ENCODE peak calls at places on chromosomes 16 and 17, in four cellular contexts. V, S, K and U are unnamed samples.

GRCh38 chr16:81451753-81452680 is 7.4 kb downstream of the CMIP start:
- DNase-seq in K (peak; percentile 72), S (peak; percentile 77), V (no peak), U (no peak)

GRCh38 chr17:48515925-48516900 is 14.6 kb downstream of the HOXB1 start:
- DNase-seq in V (no peak), S (no peak), K (no peak), U (no peak)

GRCh38 chr16:81585785-81586184 is 141.2 kb downstream of the CMIP start:
- DNase-seq in K (peak; percentile 42), S (no peak), V (no peak), U (no peak)

GRCh38 chr17:53909802-53910201 is 87.1 kb downstream of the KIF2B start:
- DNase-seq in K (no peak), S (no peak), V (no peak), U (no peak)

GRCh38 chr17:64057701-64058263 is 37.3 kb upstream of the ICAM2 start:
- DNase-seq in K (no peak), V (no peak), S (no peak), U (no peak)

GRCh38 chr16:19936431-19936830 is 51.8 kb upstream of the GPRC5B start:
- DNase-seq in V (no peak), K (no peak), S (peak; percentile 94), U (no peak)

GRCh38 chr17:60135951-60136666 is 13.7 kb upstream of the CA4 start:
- DNase-seq in K (no peak), V (no peak), S (no peak), U (no peak)

GRCh38 chr16:1237990-1238389 is 2.5 kb upstream of the TPSAB1 start:
- DNase-seq in V (peak; percentile 4), K (no peak), S (no peak), U (no peak)

GRCh38 chr17:81681672-81682071 is 1.9 kb downstream of the ARL16 start:
- DNase-seq in K (no peak), S (no peak), V (no peak), U (no peak)

GRCh38 chr16:72241930-72242329 is 70.0 kb upstream of the PMFBP1 start:
- DNase-seq in S (peak; percentile 33), V (no peak), K (peak; percentile 16), U (no peak)

GRCh38 chr17:79855331-79856124 is 16.3 kb upstream of the CBX4 start:
- DNase-seq in S (no peak), V (no peak), K (no peak), U (no peak)

GRCh38 chr17:50423553-50424159 is 2.4 kb upstream of the ACSF2 start:
- DNase-seq in S (no peak), K (peak; percentile 68), V (no peak), U (no peak)

GRCh38 chr17:80395402-80396151 is 19.4 kb upstream of the ENDOV start:
- DNase-seq in K (no peak), S (peak; percentile 53), V (no peak), U (no peak)

GRCh38 chr17:82830249-82830661 is 9.6 kb downstream of the ZNF750 start:
- DNase-seq in V (no peak), K (no peak), S (no peak), U (no peak)

GRCh38 chr17:859461-860195 is 77.5 kb downstream of the MRM3 start:
- DNase-seq in S (no peak), K (no peak), V (no peak), U (no peak)

GRCh38 chr17:27504188-27504995 is 48.1 kb downstream of the KSR1 start:
- DNase-seq in V (no peak), S (no peak), K (no peak), U (no peak)

GRCh38 chr17:32223703-32224102 is 41.9 kb upstream of the RHBDL3 start:
- DNase-seq in K (no peak), S (no peak), V (no peak), U (no peak)

GRCh38 chr16:1212616-1213194 is 12.4 kb downstream of the TPSG1 start:
- DNase-seq in K (no peak), V (no peak), S (no peak), U (no peak)

GRCh38 chr16:86858501-86858900 is 280.2 kb downstream of the FOXL1 start:
- DNase-seq in S (no peak), K (no peak), V (no peak), U (no peak)

GRCh38 chr16:28210979-28211505 is 723 bp downstream of the XPO6 start:
- DNase-seq in V (no peak), S (peak; percentile 61), K (peak; percentile 74), U (peak; percentile 42)

GRCh38 chr17:6936370-6937028 is 59.4 kb upstream of the ALOX12 start:
- DNase-seq in K (no peak), S (no peak), V (no peak), U (no peak)

GRCh38 chr17:57035971-57036481 is 49.0 kb upstream of the AKAP1 start:
- DNase-seq in V (no peak), S (no peak), K (no peak), U (no peak)

GRCh38 chr17:32496348-32497078 is 9.7 kb downstream of the CDK5R1 start:
- DNase-seq in V (no peak), S (no peak), K (no peak), U (no peak)

GRCh38 chr17:61340431-61340830 is 59.2 kb upstream of the TBX2 start:
- DNase-seq in K (no peak), S (no peak), V (no peak), U (no peak)

GRCh38 chr16:81492307-81492706 is 47.7 kb downstream of the CMIP start:
- DNase-seq in K (no peak), V (no peak), S (no peak), U (no peak)

GRCh38 chr17:64155751-64156544 is 26.0 kb upstream of the ERN1 start:
- DNase-seq in K (no peak), V (no peak), S (no peak), U (no peak)

GRCh38 chr17:41762841-41763240 is 23.7 kb downstream of the JUP start:
- DNase-seq in V (no peak), K (no peak), S (no peak), U (no peak)

GRCh38 chr17:39547713-39548478 is 59.8 kb downstream of the NEUROD2 start:
- DNase-seq in V (peak; percentile 31), K (peak; percentile 75), S (peak; percentile 63), U (peak; percentile 63)

GRCh38 chr16:66486773-66487579 is 59.9 kb downstream of the BEAN1 start:
- DNase-seq in V (no peak), S (peak; percentile 62), K (no peak), U (no peak)

GRCh38 chr17:60557805-60558204 is 31.8 kb upstream of the APPBP2 start:
- DNase-seq in V (no peak), S (no peak), K (no peak), U (no peak)

GRCh38 chr17:28727727-28728363 is 743 bp upstream of the NEK8 start:
- DNase-seq in S (peak; percentile 60), K (peak; percentile 68), V (peak; percentile 91), U (no peak)

GRCh38 chr17:15311996-15312395 is 29.4 kb downstream of the TEKT3 start:
- DNase-seq in S (no peak), V (no peak), K (no peak), U (no peak)
- TF ChIP-seq SPI1 in S (no peak), V (no peak), K (no peak), U (no peak)

DNA sequence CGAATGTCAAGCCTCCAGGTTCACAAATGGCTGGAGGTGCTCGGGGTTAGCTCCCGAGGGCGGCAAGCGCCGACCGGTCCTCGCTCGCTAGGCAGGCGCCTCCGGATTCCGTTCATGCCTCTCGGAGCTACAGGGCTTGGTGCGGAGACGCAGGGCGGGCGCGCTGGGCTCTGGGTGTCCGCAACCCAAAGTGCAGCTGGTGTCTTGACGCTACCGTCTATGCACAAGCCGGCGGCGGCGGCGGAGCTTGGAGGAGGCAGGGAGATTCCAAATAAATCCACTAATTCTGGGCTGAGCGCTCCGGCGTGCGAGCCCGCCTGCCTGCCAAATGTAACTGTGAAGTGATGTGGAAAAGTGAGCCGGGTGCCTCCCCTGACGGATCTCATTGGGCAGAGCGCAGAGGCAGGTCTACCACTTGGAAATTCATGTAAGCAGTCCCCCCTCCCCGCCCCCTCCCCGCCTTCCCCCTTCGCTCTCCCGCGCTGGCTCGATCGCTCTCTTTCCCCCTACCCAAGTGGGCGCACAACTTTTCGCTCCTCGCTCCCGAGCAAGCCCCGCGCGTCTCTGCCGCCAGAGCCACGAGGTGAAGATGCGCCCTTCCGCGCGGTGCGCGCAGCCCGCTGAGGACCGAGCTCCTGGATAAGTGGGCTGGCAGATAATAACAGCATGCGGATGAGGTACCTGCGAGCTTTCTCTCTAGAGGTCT is at the start of gene CDH8:
- DNase-seq in K (no peak), V (no peak), S (no peak), U (no peak)
- TF ChIP-seq SPI1 in K (no peak), V (no peak), S (no peak), U (no peak)

DNA sequence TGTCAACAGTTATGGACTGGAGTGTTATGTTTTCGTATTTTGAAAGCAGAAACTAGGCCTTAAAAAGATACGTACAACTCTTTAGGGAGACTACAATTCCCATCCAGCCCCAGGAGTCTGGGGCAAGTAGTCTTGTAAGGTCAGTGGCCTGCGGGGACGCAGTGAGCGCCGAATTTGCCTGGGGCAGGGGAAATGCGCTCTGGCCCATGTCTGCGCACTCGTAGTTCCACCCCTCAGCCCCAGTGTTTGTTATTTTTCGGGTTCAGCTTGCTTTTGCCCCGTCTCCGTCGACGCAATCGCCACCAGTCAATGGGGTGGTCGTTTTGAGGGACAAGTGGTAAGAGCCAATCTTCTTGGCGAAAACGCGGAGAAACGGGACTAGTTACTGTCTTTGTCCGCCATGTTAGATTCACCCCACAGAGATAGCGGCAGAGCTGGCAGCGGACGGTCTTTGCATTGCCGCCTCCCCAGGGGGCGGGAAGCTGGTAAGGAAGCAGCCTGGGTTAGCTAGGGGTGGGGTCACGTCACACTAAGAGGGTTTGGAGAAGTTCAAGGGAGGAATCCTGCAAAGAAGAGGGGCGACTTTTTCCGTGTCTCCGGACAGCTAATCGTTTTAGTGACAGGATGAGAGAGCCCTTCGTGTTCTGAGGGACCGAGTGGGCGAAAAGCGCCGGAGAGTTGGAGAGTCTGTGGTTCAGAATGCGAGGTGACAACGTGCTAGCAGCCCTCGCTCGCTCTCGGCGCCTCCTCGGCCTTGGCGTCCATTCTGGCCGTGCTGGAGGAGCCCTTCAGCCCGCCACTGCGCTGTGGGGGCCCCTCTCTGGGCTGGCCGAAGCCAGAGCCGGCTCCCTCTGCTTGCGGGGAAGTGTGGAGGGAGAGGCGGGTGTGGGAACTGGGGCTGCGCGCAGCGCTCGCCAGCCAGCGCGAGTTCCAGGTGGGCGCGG is 1.1 kb upstream of the BRCA1 start:
- DNase-seq in V (no peak), K (peak; percentile 27), S (peak; percentile 82), U (no peak)
- TF ChIP-seq SPI1 in V (no peak), K (no peak), S (no peak), U (no peak)

GRCh38 chr17:76386966-76387765 is 2.8 kb downstream of the SPHK1 start:
- DNase-seq in S (no peak), K (no peak), V (no peak), U (no peak)

GRCh38 chr17:76383645-76384221 is 676 bp upstream of the SPHK1 start:
- DNase-seq in S (peak; percentile 66), K (peak; percentile 75), V (no peak), U (peak; percentile 59)

GRCh38 chr17:76384222-76384986 is at the start of gene SPHK1:
- DNase-seq in K (peak; percentile 92), S (peak; percentile 60), V (no peak), U (peak; percentile 91)

GRCh38 chr17:76384987-76385891 is 830 bp downstream of the SPHK1 start:
- DNase-seq in K (peak; percentile 82), S (no peak), V (no peak), U (no peak)

GRCh38 chr17:76385892-76386786 is 1.7 kb downstream of the SPHK1 start:
- DNase-seq in S (peak; percentile 86), K (peak; percentile 93), V (no peak), U (peak; percentile 94)
- TF ChIP-seq SPI1 in S (no peak), K (no peak), V (no peak), U (no peak)